ENCODE peak calls at places on chromosomes 6 and 20, in five cellular contexts. W, Q, S, E and F are unnamed samples.

GRCh38 chr6:45448417-45449389 is 71.0 kb upstream of the SUPT3H start:
- ATAC-seq in W (peak), Q (no peak), S (no peak), E (no peak), F (no peak)

GRCh38 chr6:2876210-2877056 is 26.7 kb downstream of the SERPINB9 start:
- ATAC-seq in W (peak), Q (peak), S (peak), E (peak), F (peak)

GRCh38 chr6:88262372-88262771 is 96.2 kb upstream of the CNR1 start:
- ATAC-seq in W (no peak), Q (no peak), S (no peak), E (no peak), F (no peak)

GRCh38 chr6:111993342-111993741 is 60.6 kb upstream of the CCN6 start:
- ATAC-seq in W (peak), Q (no peak), S (peak), E (no peak), F (no peak)

GRCh38 chr20:12925214-12925755 is 83.5 kb upstream of the SPTLC3 start:
- ATAC-seq in W (peak), Q (peak), S (peak), E (peak), F (peak)

GRCh38 chr6:120320481-120321162 is 971.1 kb upstream of the MAN1A1 start:
- ATAC-seq in W (no peak), Q (no peak), S (peak), E (no peak), F (no peak)

GRCh38 chr20:44388466-44389023 is 33.0 kb downstream of the HNF4A start:
- ATAC-seq in W (peak), Q (peak), S (peak), E (peak), F (peak)

GRCh38 chr20:24157213-24157612 is 168.6 kb upstream of the GGTLC1 start:
- ATAC-seq in W (no peak), Q (peak), S (no peak), E (peak), F (no peak)

GRCh38 chr20:25339608-25340007 is 51.0 kb downstream of the ABHD12 start:
- ATAC-seq in W (no peak), Q (no peak), S (no peak), E (no peak), F (no peak)

GRCh38 chr20:37903317-37904007 is 535 bp downstream of the VSTM2L start:
- ATAC-seq in W (no peak), Q (no peak), S (no peak), E (no peak), F (peak)

GRCh38 chr6:2633763-2634150 is 117.0 kb downstream of the MYLK4 start:
- ATAC-seq in W (no peak), Q (no peak), S (no peak), E (no peak), F (no peak)

GRCh38 chr6:107843400-107843799 is 19.3 kb upstream of the SCML4 start:
- ATAC-seq in W (no peak), Q (no peak), S (no peak), E (no peak), F (no peak)

GRCh38 chr20:59309218-59309617 is 8.8 kb downstream of the EDN3 start:
- ATAC-seq in W (no peak), Q (no peak), S (no peak), E (no peak), F (no peak)

GRCh38 chr6:107418118-107418517 is 41.2 kb downstream of the PDSS2 start:
- ATAC-seq in W (no peak), Q (no peak), S (peak), E (no peak), F (no peak)

GRCh38 chr6:158517581-158517980 is 42.3 kb upstream of the TMEM181 start:
- ATAC-seq in W (no peak), Q (no peak), S (peak), E (no peak), F (peak)

GRCh38 chr6:44452725-44453124 is 65.2 kb downstream of the CDC5L start:
- ATAC-seq in W (no peak), Q (no peak), S (no peak), E (no peak), F (no peak)

GRCh38 chr6:160375561-160375949 is 27.4 kb downstream of the SLC22A3 start:
- ATAC-seq in W (no peak), Q (no peak), S (no peak), E (no peak), F (no peak)

GRCh38 chr6:41682966-41683459 is 44.7 kb downstream of the MDFI start:
- ATAC-seq in W (peak), Q (no peak), S (peak), E (peak), F (peak)

GRCh38 chr20:59153355-59153681 is 10.3 kb upstream of the ZNF831 start:
- ATAC-seq in W (no peak), Q (no peak), S (no peak), E (no peak), F (no peak)

GRCh38 chr6:131116755-131117360 is 18.4 kb upstream of the AKAP7 start:
- ATAC-seq in W (no peak), Q (no peak), S (peak), E (no peak), F (no peak)

GRCh38 chr6:44423306-44423705 is 35.8 kb downstream of the CDC5L start:
- ATAC-seq in W (no peak), Q (no peak), S (no peak), E (no peak), F (no peak)

GRCh38 chr6:140043762-140044378 is 669.4 kb upstream of the CITED2 start:
- ATAC-seq in W (no peak), Q (no peak), S (peak), E (no peak), F (peak)

GRCh38 chr20:49712118-49712517 is 1.6 kb downstream of the B4GALT5 start:
- ATAC-seq in W (no peak), Q (no peak), S (no peak), E (no peak), F (no peak)

GRCh38 chr6:74931567-74931966 is 274.3 kb downstream of the COL12A1 start:
- ATAC-seq in W (no peak), Q (no peak), S (peak), E (no peak), F (no peak)

GRCh38 chr20:24406761-24407550 is 62.5 kb upstream of the SYNDIG1 start:
- ATAC-seq in W (peak), Q (no peak), S (no peak), E (peak), F (no peak)

GRCh38 chr20:57288676-57289075 is 22.2 kb upstream of the BMP7 start:
- ATAC-seq in W (no peak), Q (no peak), S (no peak), E (no peak), F (no peak)

GRCh38 chr6:32944265-32944664 is 3.4 kb upstream of the HLA-DMB start:
- ATAC-seq in W (peak), Q (peak), S (peak), E (peak), F (peak)

GRCh38 chr20:38358500-38358998 is 12.3 kb downstream of the LBP start:
- ATAC-seq in W (no peak), Q (no peak), S (no peak), E (no peak), F (no peak)

GRCh38 chr6:39865011-39865888 is 69.0 kb downstream of the MOCS1 start:
- ATAC-seq in W (no peak), Q (no peak), S (peak), E (no peak), F (no peak)